ENCODE peak calls at places on chromosomes 7 and 10, in five cellular contexts. One of them, this sample, is unnamed.

GRCh38 chr7:155315977-155316376 is 18.3 kb downstream of the INSIG1 start:
- DNase-seq in IMR-90: no peak
- DNase-seq in mesenchymal stem cell: no peak
- DNase-seq in H1: no peak
- DNase-seq in H9: no peak
- DNase-seq in this sample: peak

GRCh38 chr7:2779086-2779485 is 65.0 kb downstream of the GNA12 start:
- DNase-seq in IMR-90: no peak
- DNase-seq in mesenchymal stem cell: peak
- DNase-seq in H1: no peak
- DNase-seq in H9: no peak
- DNase-seq in this sample: peak

GRCh38 chr10:78871796-78872195 is 197.0 kb upstream of the ZMIZ1 start:
- DNase-seq in IMR-90: no peak
- DNase-seq in mesenchymal stem cell: no peak
- DNase-seq in H1: no peak
- DNase-seq in H9: no peak
- DNase-seq in this sample: no peak

GRCh38 chr7:135562720-135563119 is 5.0 kb downstream of the NUP205 start:
- DNase-seq in IMR-90: no peak
- DNase-seq in mesenchymal stem cell: no peak
- DNase-seq in H1: peak
- DNase-seq in H9: peak
- DNase-seq in this sample: peak

GRCh38 chr7:34497153-34497777 is 160.8 kb upstream of the NPSR1 start:
- DNase-seq in IMR-90: no peak
- DNase-seq in mesenchymal stem cell: no peak
- DNase-seq in H1: peak
- DNase-seq in H9: peak
- DNase-seq in this sample: peak

GRCh38 chr10:62376064-62377025 is 2.2 kb downstream of the ZNF365 start:
- DNase-seq in IMR-90: no peak
- DNase-seq in mesenchymal stem cell: no peak
- DNase-seq in H1: no peak
- DNase-seq in H9: no peak
- DNase-seq in this sample: no peak

GRCh38 chr10:97135464-97135863 is 50.3 kb downstream of the SLIT1 start:
- DNase-seq in IMR-90: no peak
- DNase-seq in mesenchymal stem cell: no peak
- DNase-seq in H1: no peak
- DNase-seq in H9: no peak
- DNase-seq in this sample: no peak

GRCh38 chr10:30155401-30155800 is 96.0 kb upstream of the JCAD start:
- DNase-seq in IMR-90: peak
- DNase-seq in mesenchymal stem cell: no peak
- DNase-seq in H1: no peak
- DNase-seq in H9: no peak
- DNase-seq in this sample: no peak

GRCh38 chr10:31820794-31821369 is 107.7 kb downstream of the ARHGAP12 start:
- DNase-seq in IMR-90: peak
- DNase-seq in mesenchymal stem cell: no peak
- DNase-seq in H1: no peak
- DNase-seq in H9: no peak
- DNase-seq in this sample: no peak

GRCh38 chr7:142557971-142558582 is 191.2 kb upstream of the PRSS1 start:
- DNase-seq in IMR-90: peak
- DNase-seq in mesenchymal stem cell: no peak
- DNase-seq in H1: peak
- DNase-seq in H9: peak
- DNase-seq in this sample: peak

GRCh38 chr10:10045765-10046028 is 972.0 kb upstream of the CELF2 start:
- DNase-seq in IMR-90: no peak
- DNase-seq in mesenchymal stem cell: peak
- DNase-seq in H1: no peak
- DNase-seq in H9: no peak
- DNase-seq in this sample: no peak

GRCh38 chr10:74863508-74863907 is 37.1 kb downstream of the KAT6B start:
- DNase-seq in IMR-90: no peak
- DNase-seq in mesenchymal stem cell: peak
- DNase-seq in H1: no peak
- DNase-seq in H9: no peak
- DNase-seq in this sample: no peak

GRCh38 chr7:37546677-37547076 is 98.0 kb upstream of the ELMO1 start:
- DNase-seq in IMR-90: no peak
- DNase-seq in mesenchymal stem cell: no peak
- DNase-seq in H1: no peak
- DNase-seq in H9: no peak
- DNase-seq in this sample: no peak

GRCh38 chr10:106898441-106898840 is 266.1 kb downstream of the SORCS1 start:
- DNase-seq in IMR-90: no peak
- DNase-seq in mesenchymal stem cell: no peak
- DNase-seq in H1: no peak
- DNase-seq in H9: no peak
- DNase-seq in this sample: no peak

GRCh38 chr7:47227762-47228177 is 354.1 kb downstream of the TNS3 start:
- DNase-seq in IMR-90: peak
- DNase-seq in mesenchymal stem cell: peak
- DNase-seq in H1: no peak
- DNase-seq in H9: no peak
- DNase-seq in this sample: no peak

GRCh38 chr10:26156019-26156418 is 60.6 kb upstream of the GAD2 start:
- DNase-seq in IMR-90: no peak
- DNase-seq in mesenchymal stem cell: no peak
- DNase-seq in H1: no peak
- DNase-seq in H9: no peak
- DNase-seq in this sample: no peak

GRCh38 chr7:101938115-101938514 is 120.7 kb downstream of the CUX1 start:
- DNase-seq in IMR-90: no peak
- DNase-seq in mesenchymal stem cell: no peak
- DNase-seq in H1: no peak
- DNase-seq in H9: no peak
- DNase-seq in this sample: no peak
- H3K18ac ChIP-seq in IMR-90: no peak
- H3K18ac ChIP-seq in mesenchymal stem cell: no peak
- H3K18ac ChIP-seq in H1: peak
- H3K18ac ChIP-seq in H9: no peak
- H3K18ac ChIP-seq in this sample: no peak

DNA sequence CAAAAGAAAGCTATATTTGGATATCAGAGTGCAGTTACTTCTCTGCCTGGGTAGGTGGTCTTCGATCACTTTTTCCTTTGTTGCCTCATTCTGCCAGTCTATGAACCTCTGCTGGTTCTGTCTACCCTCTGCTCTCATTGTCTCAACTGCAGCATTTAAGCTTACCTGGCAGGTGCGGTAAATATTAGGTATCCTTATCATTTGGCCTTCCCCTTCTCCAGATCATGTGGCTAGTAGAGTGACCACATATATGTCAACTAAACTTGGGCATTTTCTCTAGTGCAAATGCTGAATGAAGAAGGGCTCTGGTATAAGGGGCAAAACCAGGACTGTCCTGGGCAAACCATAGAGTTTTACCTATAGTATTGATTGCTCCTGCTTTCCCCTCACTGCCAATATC is 180.8 kb downstream of the MDFIC start:
- DNase-seq in IMR-90: no peak
- DNase-seq in mesenchymal stem cell: no peak
- DNase-seq in H1: no peak
- DNase-seq in H9: no peak
- DNase-seq in this sample: no peak
- H2BK120ac ChIP-seq in IMR-90: no peak
- H2BK120ac ChIP-seq in mesenchymal stem cell: no peak
- H2BK120ac ChIP-seq in H1: no peak
- H2BK120ac ChIP-seq in H9: no peak
- H2BK120ac ChIP-seq in this sample: no peak

GRCh38 chr10:13670311-13670710 is 83.5 kb downstream of the PRPF18 start:
- DNase-seq in IMR-90: no peak
- DNase-seq in mesenchymal stem cell: no peak
- DNase-seq in H1: no peak
- DNase-seq in H9: no peak
- DNase-seq in this sample: no peak
- H3K18ac ChIP-seq in IMR-90: no peak
- H3K18ac ChIP-seq in mesenchymal stem cell: no peak
- H3K18ac ChIP-seq in H1: no peak
- H3K18ac ChIP-seq in H9: no peak
- H3K18ac ChIP-seq in this sample: no peak

GRCh38 chr10:133104972-133105495 is 17.3 kb downstream of the ADGRA1 start:
- DNase-seq in IMR-90: no peak
- DNase-seq in mesenchymal stem cell: no peak
- DNase-seq in H1: no peak
- DNase-seq in H9: no peak
- DNase-seq in this sample: no peak
- H2BK120ac ChIP-seq in IMR-90: no peak
- H2BK120ac ChIP-seq in mesenchymal stem cell: no peak
- H2BK120ac ChIP-seq in H1: no peak
- H2BK120ac ChIP-seq in H9: no peak
- H2BK120ac ChIP-seq in this sample: no peak

DNA sequence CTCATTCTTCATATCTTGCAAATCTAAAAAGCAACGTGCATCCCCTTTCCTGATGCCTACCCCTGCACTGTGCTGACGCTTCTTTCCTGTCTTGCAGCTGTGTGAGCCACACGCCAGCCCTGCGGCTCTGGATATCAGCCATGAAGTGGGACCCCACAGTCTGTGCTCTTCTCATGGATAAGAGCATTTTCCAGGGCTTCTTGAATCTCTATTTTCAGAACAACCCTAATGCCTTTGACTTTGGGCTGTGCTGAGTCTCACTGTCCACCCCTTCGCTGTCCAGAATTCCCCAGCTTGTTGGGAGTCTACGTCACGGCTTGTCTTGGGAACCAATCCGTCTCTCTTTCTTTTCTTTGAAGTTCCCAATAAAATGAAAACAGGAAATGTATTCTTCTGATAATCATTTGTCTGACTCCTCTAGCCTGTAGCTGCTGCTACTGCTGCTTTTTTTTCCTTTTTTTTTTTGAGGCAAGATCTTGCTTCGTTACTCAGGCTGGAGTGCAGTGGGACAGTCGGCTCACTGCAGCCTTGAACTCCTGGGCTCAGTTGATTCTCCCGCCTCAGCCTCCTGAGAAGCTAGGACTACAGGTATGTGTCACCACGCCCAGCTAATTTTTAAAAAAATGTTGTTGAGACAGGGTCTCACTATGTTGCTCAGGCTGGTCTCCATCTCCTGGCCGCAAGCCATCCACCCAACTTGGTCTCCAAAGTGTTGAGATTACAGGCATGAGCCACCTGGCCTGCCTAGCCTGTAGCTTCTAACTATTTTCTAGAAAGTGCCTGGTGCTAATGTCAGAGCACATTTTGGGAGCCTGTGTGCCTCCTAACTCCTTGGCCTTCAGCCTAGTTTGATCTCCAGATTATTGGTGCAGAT is 30.3 kb downstream of the GSTO2 start:
- DNase-seq in IMR-90: peak
- DNase-seq in mesenchymal stem cell: no peak
- DNase-seq in H1: no peak
- DNase-seq in H9: no peak
- DNase-seq in this sample: peak
- H3K18ac ChIP-seq in IMR-90: peak
- H3K18ac ChIP-seq in mesenchymal stem cell: peak
- H3K18ac ChIP-seq in H1: no peak
- H3K18ac ChIP-seq in H9: no peak
- H3K18ac ChIP-seq in this sample: no peak

GRCh38 chr10:88386878-88387773 is 196.0 kb downstream of the RNLS start:
- DNase-seq in IMR-90: peak
- DNase-seq in mesenchymal stem cell: peak
- DNase-seq in H1: no peak
- DNase-seq in H9: peak
- DNase-seq in this sample: peak

GRCh38 chr10:88382699-88383098 is 200.4 kb downstream of the RNLS start:
- DNase-seq in IMR-90: no peak
- DNase-seq in mesenchymal stem cell: no peak
- DNase-seq in H1: no peak
- DNase-seq in H9: no peak
- DNase-seq in this sample: no peak

GRCh38 chr10:88386204-88386877 is 196.8 kb downstream of the RNLS start:
- DNase-seq in IMR-90: no peak
- DNase-seq in mesenchymal stem cell: no peak
- DNase-seq in H1: no peak
- DNase-seq in H9: no peak
- DNase-seq in this sample: no peak

GRCh38 chr10:88389456-88389855 is 193.7 kb downstream of the RNLS start:
- DNase-seq in IMR-90: peak
- DNase-seq in mesenchymal stem cell: peak
- DNase-seq in H1: no peak
- DNase-seq in H9: no peak
- DNase-seq in this sample: no peak

GRCh38 chr10:88385601-88386203 is 197.4 kb downstream of the RNLS start:
- DNase-seq in IMR-90: no peak
- DNase-seq in mesenchymal stem cell: no peak
- DNase-seq in H1: no peak
- DNase-seq in H9: peak
- DNase-seq in this sample: no peak
- H2BK120ac ChIP-seq in IMR-90: no peak
- H2BK120ac ChIP-seq in mesenchymal stem cell: no peak
- H2BK120ac ChIP-seq in H1: no peak
- H2BK120ac ChIP-seq in H9: no peak
- H2BK120ac ChIP-seq in this sample: peak

GRCh38 chr7:139541600-139542307 is 18.3 kb downstream of the CLEC2L start:
- DNase-seq in IMR-90: no peak
- DNase-seq in mesenchymal stem cell: no peak
- DNase-seq in H1: no peak
- DNase-seq in H9: peak
- DNase-seq in this sample: peak

GRCh38 chr7:139542308-139543151 is 19.0 kb downstream of the CLEC2L start:
- DNase-seq in IMR-90: no peak
- DNase-seq in mesenchymal stem cell: no peak
- DNase-seq in H1: no peak
- DNase-seq in H9: no peak
- DNase-seq in this sample: peak

GRCh38 chr7:139543801-139544603 is 20.5 kb downstream of the CLEC2L start:
- DNase-seq in IMR-90: no peak
- DNase-seq in mesenchymal stem cell: no peak
- DNase-seq in H1: no peak
- DNase-seq in H9: peak
- DNase-seq in this sample: no peak

GRCh38 chr7:139548302-139549028 is 25.0 kb downstream of the CLEC2L start:
- DNase-seq in IMR-90: no peak
- DNase-seq in mesenchymal stem cell: no peak
- DNase-seq in H1: no peak
- DNase-seq in H9: no peak
- DNase-seq in this sample: no peak

DNA sequence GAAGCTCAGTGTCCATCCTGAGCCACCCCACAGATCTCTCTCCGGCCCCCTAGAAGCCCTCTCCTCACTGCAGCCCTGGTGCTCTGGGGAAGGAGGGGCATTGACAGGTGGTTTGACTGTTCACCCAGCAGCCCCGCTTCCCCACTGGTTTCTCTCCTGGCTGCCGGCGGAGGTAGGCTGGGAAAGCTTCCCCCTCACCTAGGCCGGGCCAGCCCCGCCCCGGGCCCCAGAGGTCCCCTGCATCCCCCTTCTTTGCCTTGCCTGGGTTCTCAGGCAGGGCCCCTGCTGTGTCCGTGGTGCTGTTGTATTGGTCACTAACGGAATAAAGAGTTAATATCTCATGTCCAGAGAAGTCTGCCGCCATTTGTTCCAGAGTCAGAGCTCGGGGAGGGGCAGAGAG is 21.2 kb downstream of the CLEC2L start:
- DNase-seq in IMR-90: no peak
- DNase-seq in mesenchymal stem cell: no peak
- DNase-seq in H1: no peak
- DNase-seq in H9: no peak
- DNase-seq in this sample: no peak
- H3K18ac ChIP-seq in IMR-90: no peak
- H3K18ac ChIP-seq in mesenchymal stem cell: no peak
- H3K18ac ChIP-seq in H1: no peak
- H3K18ac ChIP-seq in H9: no peak
- H3K18ac ChIP-seq in this sample: no peak

This sample was measured in trophoblast cell.